ENCODE peak calls at places on chromosomes 1 and 21, in nine cellular contexts. D, E, B, F, G, U, X, V and S are unnamed samples.

GRCh38 chr21:43885721-43886120 is 20.7 kb downstream of the AGPAT3 start:
- DNase-seq in D (no peak), E (no peak), B (no peak), F (no peak), G (no peak), U (no peak), X (no peak), V (no peak), S (no peak)

GRCh38 chr1:193408782-193409293 is 222.4 kb upstream of the B3GALT2 start:
- DNase-seq in D (no peak), E (peak), B (peak), F (no peak), G (peak), U (no peak), X (peak), V (peak), S (no peak)

GRCh38 chr1:192488058-192488457 is 87.5 kb upstream of the RGS1 start:
- DNase-seq in D (no peak), E (no peak), B (no peak), F (peak), G (no peak), U (no peak), X (no peak), V (no peak), S (no peak)

GRCh38 chr1:201585099-201585498 is 46.2 kb downstream of the NAV1 start:
- DNase-seq in D (no peak), E (no peak), B (no peak), F (no peak), G (no peak), U (peak), X (no peak), V (no peak), S (no peak)

GRCh38 chr21:44433791-44434567 is 21.3 kb upstream of the LRRC3 start:
- DNase-seq in D (peak), E (no peak), B (no peak), F (no peak), G (peak), U (no peak), X (no peak), V (no peak), S (no peak)

GRCh38 chr1:2543543-2544092 is 12.6 kb upstream of the TNFRSF14 start:
- DNase-seq in D (no peak), E (no peak), B (peak), F (no peak), G (no peak), U (no peak), X (no peak), V (peak), S (no peak)

GRCh38 chr21:36785615-36786014 is 86.7 kb downstream of the SIM2 start:
- DNase-seq in D (no peak), E (no peak), B (no peak), F (no peak), G (no peak), U (no peak), X (no peak), V (no peak), S (no peak)

GRCh38 chr1:60903591-60903990 is 178.8 kb upstream of the NFIA start:
- DNase-seq in D (no peak), E (no peak), B (no peak), F (no peak), G (peak), U (no peak), X (no peak), V (no peak), S (peak)

GRCh38 chr1:222106369-222106768 is 364.5 kb upstream of the DUSP10 start:
- DNase-seq in D (no peak), E (no peak), B (no peak), F (no peak), G (no peak), U (no peak), X (no peak), V (no peak), S (no peak)

GRCh38 chr1:14826172-14826636 is 227.7 kb downstream of the KAZN start:
- DNase-seq in D (no peak), E (no peak), B (no peak), F (no peak), G (no peak), U (peak), X (no peak), V (no peak), S (peak)

GRCh38 chr1:203002951-203003350 is 4.2 kb upstream of the TMEM183A start:
- DNase-seq in D (no peak), E (no peak), B (no peak), F (no peak), G (no peak), U (no peak), X (no peak), V (no peak), S (no peak)

GRCh38 chr21:34011660-34012059 is 61.7 kb upstream of the MRPS6 start:
- DNase-seq in D (no peak), E (no peak), B (no peak), F (no peak), G (no peak), U (no peak), X (no peak), V (no peak), S (no peak)

GRCh38 chr1:167263784-167264464 is 43.2 kb downstream of the POU2F1 start:
- DNase-seq in D (no peak), E (peak), B (no peak), F (peak), G (no peak), U (peak), X (no peak), V (no peak), S (no peak)

GRCh38 chr1:33609739-33610138 is 137.3 kb downstream of the ZSCAN20 start:
- DNase-seq in D (no peak), E (no peak), B (no peak), F (no peak), G (no peak), U (no peak), X (no peak), V (no peak), S (no peak)

GRCh38 chr1:25505706-25506385 is 37.6 kb upstream of the LDLRAP1 start:
- DNase-seq in D (no peak), E (no peak), B (no peak), F (peak), G (no peak), U (no peak), X (no peak), V (no peak), S (no peak)

GRCh38 chr1:111920221-111921024 is 69.0 kb downstream of the KCND3 start:
- DNase-seq in D (peak), E (no peak), B (no peak), F (no peak), G (peak), U (peak), X (no peak), V (no peak), S (peak)

GRCh38 chr1:48049823-48050539 is 52.8 kb upstream of the TRABD2B start:
- DNase-seq in D (peak), E (no peak), B (peak), F (no peak), G (no peak), U (no peak), X (no peak), V (no peak), S (no peak)

GRCh38 chr1:233075045-233075444 is 124.6 kb downstream of the NTPCR start:
- DNase-seq in D (no peak), E (peak), B (no peak), F (no peak), G (no peak), U (peak), X (no peak), V (no peak), S (no peak)